ENCODE peak calls at places on chromosome 22, in six cellular contexts. One of them, this sample, is unnamed.

GRCh38 chr22:20430101-20430640 is 7.5 kb downstream of the SCARF2 start:
- DNase-seq in NB4: no peak
- DNase-seq in osteocyte: no peak
- DNase-seq in CD8-positive, alpha-beta T cell: no peak
- DNase-seq in fibroblast of the aortic adventitia: no peak
- DNase-seq in mesothelial cell of epicardium: no peak
- DNase-seq in this sample: no peak

GRCh38 chr22:26884921-26885320 is 227.5 kb downstream of the MIAT start:
- DNase-seq in fibroblast of the aortic adventitia: peak; percentile 27
- DNase-seq in NB4: no peak
- DNase-seq in CD8-positive, alpha-beta T cell: no peak
- DNase-seq in osteocyte: peak; percentile 76
- DNase-seq in mesothelial cell of epicardium: no peak
- DNase-seq in this sample: no peak

GRCh38 chr22:20536590-20537324 is 29.3 kb downstream of the MED15 start:
- DNase-seq in NB4: no peak
- DNase-seq in mesothelial cell of epicardium: no peak
- DNase-seq in osteocyte: no peak
- DNase-seq in fibroblast of the aortic adventitia: no peak
- DNase-seq in CD8-positive, alpha-beta T cell: no peak
- DNase-seq in this sample: no peak

GRCh38 chr22:41722496-41722895 is 23.2 kb downstream of the MEI1 start:
- DNase-seq in CD8-positive, alpha-beta T cell: no peak
- DNase-seq in mesothelial cell of epicardium: no peak
- DNase-seq in osteocyte: no peak
- DNase-seq in fibroblast of the aortic adventitia: no peak
- DNase-seq in NB4: no peak
- DNase-seq in this sample: no peak

GRCh38 chr22:11613898-11614755 is 3913.9 kb upstream of the OR11H1 start:
- DNase-seq in fibroblast of the aortic adventitia: no peak
- DNase-seq in CD8-positive, alpha-beta T cell: no peak
- DNase-seq in NB4: no peak
- DNase-seq in osteocyte: no peak
- DNase-seq in mesothelial cell of epicardium: no peak
- DNase-seq in this sample: no peak

GRCh38 chr22:40487663-40488249 is 117.4 kb downstream of the SGSM3 start:
- DNase-seq in CD8-positive, alpha-beta T cell: no peak
- DNase-seq in mesothelial cell of epicardium: no peak
- DNase-seq in osteocyte: no peak
- DNase-seq in NB4: peak; percentile 52
- DNase-seq in fibroblast of the aortic adventitia: peak; percentile 53
- DNase-seq in this sample: no peak

GRCh38 chr22:47598864-47599263 is 836.4 kb downstream of the TBC1D22A start:
- DNase-seq in mesothelial cell of epicardium: no peak
- DNase-seq in fibroblast of the aortic adventitia: no peak
- DNase-seq in NB4: no peak
- DNase-seq in osteocyte: peak; percentile 56
- DNase-seq in CD8-positive, alpha-beta T cell: no peak
- DNase-seq in this sample: peak; percentile 22

GRCh38 chr22:21819183-21819770 is 48.2 kb downstream of the MAPK1 start:
- DNase-seq in CD8-positive, alpha-beta T cell: no peak
- DNase-seq in osteocyte: no peak
- DNase-seq in mesothelial cell of epicardium: no peak
- DNase-seq in fibroblast of the aortic adventitia: no peak
- DNase-seq in NB4: no peak
- DNase-seq in this sample: no peak

GRCh38 chr22:47030881-47031627 is 268.6 kb downstream of the TBC1D22A start:
- DNase-seq in fibroblast of the aortic adventitia: peak; percentile 14
- DNase-seq in NB4: no peak
- DNase-seq in osteocyte: no peak
- DNase-seq in mesothelial cell of epicardium: no peak
- DNase-seq in CD8-positive, alpha-beta T cell: no peak
- DNase-seq in this sample: no peak

GRCh38 chr22:22021160-22021750 is 38.7 kb upstream of the TOP3B start:
- DNase-seq in NB4: no peak
- DNase-seq in mesothelial cell of epicardium: no peak
- DNase-seq in osteocyte: no peak
- DNase-seq in fibroblast of the aortic adventitia: no peak
- DNase-seq in CD8-positive, alpha-beta T cell: no peak
- DNase-seq in this sample: no peak

GRCh38 chr22:31637938-31638618 is 23.9 kb downstream of the PISD start:
- DNase-seq in mesothelial cell of epicardium: no peak
- DNase-seq in CD8-positive, alpha-beta T cell: no peak
- DNase-seq in NB4: peak; percentile 95
- DNase-seq in fibroblast of the aortic adventitia: no peak
- DNase-seq in osteocyte: no peak
- DNase-seq in this sample: no peak

GRCh38 chr22:20494978-20495860 is at the start of gene KLHL22:
- DNase-seq in mesothelial cell of epicardium: peak; percentile 31
- DNase-seq in CD8-positive, alpha-beta T cell: no peak
- DNase-seq in osteocyte: no peak
- DNase-seq in fibroblast of the aortic adventitia: peak; percentile 33
- DNase-seq in NB4: peak; percentile 69
- DNase-seq in this sample: no peak

GRCh38 chr22:48868554-48868953 is 959.1 kb downstream of the BRD1 start:
- DNase-seq in NB4: no peak
- DNase-seq in osteocyte: peak; percentile 73
- DNase-seq in mesothelial cell of epicardium: no peak
- DNase-seq in CD8-positive, alpha-beta T cell: no peak
- DNase-seq in fibroblast of the aortic adventitia: no peak
- DNase-seq in this sample: no peak

GRCh38 chr22:21457023-21457787 is 10.0 kb upstream of the TMEM191C start:
- DNase-seq in NB4: no peak
- DNase-seq in mesothelial cell of epicardium: no peak
- DNase-seq in CD8-positive, alpha-beta T cell: no peak
- DNase-seq in fibroblast of the aortic adventitia: no peak
- DNase-seq in osteocyte: peak; percentile 70
- DNase-seq in this sample: no peak

GRCh38 chr22:47445212-47445611 is 682.8 kb downstream of the TBC1D22A start:
- DNase-seq in CD8-positive, alpha-beta T cell: no peak
- DNase-seq in fibroblast of the aortic adventitia: no peak
- DNase-seq in NB4: no peak
- DNase-seq in osteocyte: peak; percentile 64
- DNase-seq in mesothelial cell of epicardium: no peak
- DNase-seq in this sample: no peak

GRCh38 chr22:46977656-46978343 is 215.3 kb downstream of the TBC1D22A start:
- DNase-seq in mesothelial cell of epicardium: no peak
- DNase-seq in CD8-positive, alpha-beta T cell: no peak
- DNase-seq in osteocyte: peak; percentile 79
- DNase-seq in NB4: no peak
- DNase-seq in fibroblast of the aortic adventitia: no peak
- DNase-seq in this sample: no peak

GRCh38 chr22:21025266-21025665 is 7.1 kb downstream of the SLC7A4 start:
- DNase-seq in CD8-positive, alpha-beta T cell: no peak
- DNase-seq in fibroblast of the aortic adventitia: no peak
- DNase-seq in NB4: no peak
- DNase-seq in mesothelial cell of epicardium: no peak
- DNase-seq in osteocyte: no peak
- DNase-seq in this sample: no peak

GRCh38 chr22:22616636-22617035 is 27.8 kb upstream of the GGTLC2 start:
- DNase-seq in fibroblast of the aortic adventitia: no peak
- DNase-seq in mesothelial cell of epicardium: no peak
- DNase-seq in osteocyte: no peak
- DNase-seq in CD8-positive, alpha-beta T cell: no peak
- DNase-seq in NB4: no peak
- DNase-seq in this sample: peak; percentile 40

GRCh38 chr22:31826443-31826842 is 72.6 kb downstream of the DEPDC5 start:
- DNase-seq in fibroblast of the aortic adventitia: no peak
- DNase-seq in NB4: no peak
- DNase-seq in CD8-positive, alpha-beta T cell: no peak
- DNase-seq in mesothelial cell of epicardium: no peak
- DNase-seq in osteocyte: no peak
- DNase-seq in this sample: no peak

GRCh38 chr22:48576333-48577013 is 1251.2 kb downstream of the BRD1 start:
- DNase-seq in CD8-positive, alpha-beta T cell: no peak
- DNase-seq in mesothelial cell of epicardium: peak; percentile 45
- DNase-seq in NB4: peak; percentile 24
- DNase-seq in fibroblast of the aortic adventitia: no peak
- DNase-seq in osteocyte: no peak
- DNase-seq in this sample: peak; percentile 81

GRCh38 chr22:48099671-48100070 is 1337.2 kb downstream of the TBC1D22A start:
- DNase-seq in osteocyte: peak; percentile 84
- DNase-seq in NB4: no peak
- DNase-seq in fibroblast of the aortic adventitia: no peak
- DNase-seq in CD8-positive, alpha-beta T cell: no peak
- DNase-seq in mesothelial cell of epicardium: no peak
- DNase-seq in this sample: peak; percentile 60

GRCh38 chr22:40560551-40560950 is 76.0 kb downstream of the MRTFA start:
- DNase-seq in CD8-positive, alpha-beta T cell: no peak
- DNase-seq in mesothelial cell of epicardium: no peak
- DNase-seq in osteocyte: no peak
- DNase-seq in NB4: peak; percentile 22
- DNase-seq in fibroblast of the aortic adventitia: peak; percentile 42
- DNase-seq in this sample: no peak

GRCh38 chr22:29146771-29147170 is 58.9 kb upstream of the EMID1 start:
- DNase-seq in osteocyte: no peak
- DNase-seq in NB4: no peak
- DNase-seq in CD8-positive, alpha-beta T cell: no peak
- DNase-seq in mesothelial cell of epicardium: no peak
- DNase-seq in fibroblast of the aortic adventitia: no peak
- DNase-seq in this sample: no peak

GRCh38 chr22:50014053-50014501 is 1.5 kb upstream of the IL17REL start:
- DNase-seq in mesothelial cell of epicardium: no peak
- DNase-seq in CD8-positive, alpha-beta T cell: no peak
- DNase-seq in osteocyte: no peak
- DNase-seq in fibroblast of the aortic adventitia: no peak
- DNase-seq in NB4: no peak
- DNase-seq in this sample: no peak

GRCh38 chr22:50016308-50016987 is 3.9 kb upstream of the IL17REL start:
- DNase-seq in osteocyte: no peak
- DNase-seq in NB4: no peak
- DNase-seq in CD8-positive, alpha-beta T cell: no peak
- DNase-seq in fibroblast of the aortic adventitia: no peak
- DNase-seq in mesothelial cell of epicardium: no peak
- DNase-seq in this sample: no peak

GRCh38 chr22:50015451-50016307 is 3.1 kb upstream of the IL17REL start:
- DNase-seq in NB4: no peak
- DNase-seq in fibroblast of the aortic adventitia: no peak
- DNase-seq in osteocyte: no peak
- DNase-seq in mesothelial cell of epicardium: no peak
- DNase-seq in CD8-positive, alpha-beta T cell: no peak
- DNase-seq in this sample: peak; percentile 68

GRCh38 chr22:50016988-50017700 is 4.6 kb upstream of the IL17REL start:
- DNase-seq in CD8-positive, alpha-beta T cell: no peak
- DNase-seq in fibroblast of the aortic adventitia: no peak
- DNase-seq in NB4: no peak
- DNase-seq in mesothelial cell of epicardium: no peak
- DNase-seq in osteocyte: no peak
- DNase-seq in this sample: no peak

GRCh38 chr22:50014655-50015401 is 2.3 kb upstream of the IL17REL start:
- DNase-seq in fibroblast of the aortic adventitia: no peak
- DNase-seq in mesothelial cell of epicardium: no peak
- DNase-seq in osteocyte: no peak
- DNase-seq in NB4: no peak
- DNase-seq in CD8-positive, alpha-beta T cell: no peak
- DNase-seq in this sample: peak; percentile 69
- TF ChIP-seq CTCF in fibroblast of the aortic adventitia: no peak
- TF ChIP-seq CTCF in mesothelial cell of epicardium: no peak
- TF ChIP-seq CTCF in osteocyte: no peak
- TF ChIP-seq CTCF in NB4: no peak
- TF ChIP-seq CTCF in CD8-positive, alpha-beta T cell: no peak
- TF ChIP-seq CTCF in this sample: no peak

GRCh38 chr22:44975444-44976262 is 34.2 kb downstream of the PHF21B start:
- DNase-seq in fibroblast of the aortic adventitia: peak; percentile 83
- DNase-seq in mesothelial cell of epicardium: peak; percentile 93
- DNase-seq in NB4: peak; percentile 86
- DNase-seq in osteocyte: peak; percentile 95
- DNase-seq in CD8-positive, alpha-beta T cell: peak; percentile 2
- DNase-seq in this sample: peak; percentile 91
- TF ChIP-seq CTCF in fibroblast of the aortic adventitia: peak; percentile 87
- TF ChIP-seq CTCF in mesothelial cell of epicardium: peak; percentile 88
- TF ChIP-seq CTCF in NB4: peak; percentile 86
- TF ChIP-seq CTCF in osteocyte: peak; percentile 90
- TF ChIP-seq CTCF in CD8-positive, alpha-beta T cell: no peak
- TF ChIP-seq CTCF in this sample: peak; percentile 92

GRCh38 chr22:43923631-43924548 is at the start of gene PNPLA3:
- DNase-seq in fibroblast of the aortic adventitia: peak; percentile 75
- DNase-seq in CD8-positive, alpha-beta T cell: peak; percentile 43
- DNase-seq in osteocyte: peak; percentile 93
- DNase-seq in mesothelial cell of epicardium: peak; percentile 90
- DNase-seq in NB4: peak; percentile 86
- DNase-seq in this sample: peak; percentile 91
- TF ChIP-seq CTCF in fibroblast of the aortic adventitia: no peak
- TF ChIP-seq CTCF in CD8-positive, alpha-beta T cell: no peak
- TF ChIP-seq CTCF in osteocyte: peak; percentile 36
- TF ChIP-seq CTCF in mesothelial cell of epicardium: no peak
- TF ChIP-seq CTCF in NB4: no peak
- TF ChIP-seq CTCF in this sample: peak; percentile 61

DNA sequence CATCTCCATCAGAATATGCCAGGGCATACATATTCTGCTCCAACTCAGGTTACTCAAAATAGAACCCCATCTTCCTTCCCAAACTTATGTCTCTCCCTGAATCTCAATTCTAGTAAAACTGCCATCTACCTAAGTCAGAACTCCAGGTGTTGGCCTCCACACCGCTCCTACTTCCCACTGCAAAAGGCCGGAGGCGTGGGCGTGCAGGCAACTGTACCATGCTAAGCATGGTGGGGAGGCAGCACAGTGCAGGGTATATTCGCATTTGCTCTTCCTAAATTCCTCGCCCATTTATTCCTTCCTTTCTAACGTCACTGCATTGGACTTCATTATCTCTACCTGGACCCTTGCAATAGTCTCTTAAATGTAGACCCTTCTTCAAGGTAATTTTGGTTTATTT is 97.8 kb downstream of the MICAL3 start:
- DNase-seq in CD8-positive, alpha-beta T cell: no peak
- DNase-seq in fibroblast of the aortic adventitia: no peak
- DNase-seq in osteocyte: no peak
- DNase-seq in NB4: no peak
- DNase-seq in mesothelial cell of epicardium: no peak
- DNase-seq in this sample: no peak
- TF ChIP-seq CTCF in CD8-positive, alpha-beta T cell: no peak
- TF ChIP-seq CTCF in fibroblast of the aortic adventitia: no peak
- TF ChIP-seq CTCF in osteocyte: no peak
- TF ChIP-seq CTCF in NB4: no peak
- TF ChIP-seq CTCF in mesothelial cell of epicardium: no peak
- TF ChIP-seq CTCF in this sample: no peak

GRCh38 chr22:39306456-39307361 is 12.7 kb downstream of the RPL3 start:
- DNase-seq in osteocyte: no peak
- DNase-seq in NB4: peak; percentile 61
- DNase-seq in mesothelial cell of epicardium: no peak
- DNase-seq in CD8-positive, alpha-beta T cell: no peak
- DNase-seq in fibroblast of the aortic adventitia: no peak
- DNase-seq in this sample: no peak
- TF ChIP-seq CTCF in osteocyte: peak; percentile 31
- TF ChIP-seq CTCF in NB4: peak; percentile 58
- TF ChIP-seq CTCF in mesothelial cell of epicardium: no peak
- TF ChIP-seq CTCF in CD8-positive, alpha-beta T cell: no peak
- TF ChIP-seq CTCF in fibroblast of the aortic adventitia: peak; percentile 8
- TF ChIP-seq CTCF in this sample: peak; percentile 57

This sample was measured in type B pancreatic cell.